ENCODE peak calls at places on chromosomes 2 and 18, in six cellular contexts. U is neural crest cell; G is stimulated activated CD4-positive, alpha-beta T cell treated with anti-CD3 and anti-CD28 coated beads, TNF-alpha, amount 100 ng/mL, for 1 hour; Q is lower leg skin; A is T-helper 17 cell; D is retina. V is an unnamed sample.
A peak's percentile ranks its signal among the peaks of the same experiment; 100 is the strongest.

GRCh38 chr2:105139556-105140236 is 101.8 kb downstream of the MRPS9 start:
- DNase-seq in U (no peak), G (no peak), Q (no peak), A (no peak), D (no peak), V (no peak)

GRCh38 chr2:152486737-152487063 is 151.7 kb downstream of the FMNL2 start:
- DNase-seq in U (no peak), G (no peak), Q (no peak), A (no peak), D (no peak), V (no peak)

GRCh38 chr2:120736202-120736954 is 710 bp downstream of the GLI2 start:
- DNase-seq in U (peak; percentile 24), G (no peak), Q (no peak), A (no peak), D (peak; percentile 76), V (no peak)

GRCh38 chr2:113962692-113963480 is 73.0 kb downstream of the ACTR3 start:
- DNase-seq in U (no peak), G (no peak), Q (no peak), A (no peak), D (no peak), V (no peak)

GRCh38 chr2:23673830-23674679 is 252.9 kb downstream of the ATAD2B start:
- DNase-seq in U (peak; percentile 16), G (no peak), Q (no peak), A (no peak), D (no peak), V (no peak)

GRCh38 chr18:48949051-48949605 is 1.6 kb downstream of the SMAD7 start:
- DNase-seq in U (no peak), G (no peak), Q (no peak), A (peak; percentile 42), D (peak; percentile 75), V (no peak)

GRCh38 chr2:8282858-8283252 is 399.0 kb upstream of the ID2 start:
- DNase-seq in U (no peak), G (no peak), Q (no peak), A (no peak), D (no peak), V (no peak)

GRCh38 chr2:201127570-201127969 is 11.6 kb downstream of the CFLAR start:
- DNase-seq in U (no peak), G (no peak), Q (no peak), A (no peak), D (no peak), V (no peak)

GRCh38 chr2:183542593-183542992 is 418.4 kb downstream of the NUP35 start:
- DNase-seq in U (no peak), G (no peak), Q (no peak), A (no peak), D (no peak), V (no peak)

GRCh38 chr2:188665196-188665595 is 309.0 kb upstream of the COL3A1 start:
- DNase-seq in U (no peak), G (no peak), Q (no peak), A (no peak), D (no peak), V (no peak)

GRCh38 chr18:27109403-27109802 is 75.7 kb downstream of the CHST9 start:
- DNase-seq in U (no peak), G (no peak), Q (no peak), A (no peak), D (peak; percentile 80), V (no peak)

GRCh38 chr2:74142340-74142739 is 5.4 kb downstream of the BOLA3 start:
- DNase-seq in U (no peak), G (no peak), Q (no peak), A (no peak), D (no peak), V (no peak)

GRCh38 chr2:36277146-36277808 is 78.3 kb upstream of the CRIM1 start:
- DNase-seq in U (no peak), G (no peak), Q (no peak), A (no peak), D (no peak), V (peak; percentile 17)

GRCh38 chr2:36360063-36360462 is 4.5 kb downstream of the CRIM1 start:
- DNase-seq in U (no peak), G (no peak), Q (no peak), A (no peak), D (no peak), V (no peak)

GRCh38 chr2:143700865-143701264 is 571.6 kb downstream of the ARHGAP15 start:
- DNase-seq in U (no peak), G (no peak), Q (no peak), A (no peak), D (no peak), V (no peak)

GRCh38 chr2:66301767-66302140 is 133.2 kb upstream of the MEIS1 start:
- DNase-seq in U (no peak), G (no peak), Q (no peak), A (no peak), D (no peak), V (no peak)

GRCh38 chr2:200360364-200360763 is 53.9 kb downstream of the SPATS2L start:
- DNase-seq in U (no peak), G (no peak), Q (no peak), A (no peak), D (no peak), V (no peak)

GRCh38 chr2:97965146-97965545 is 30.6 kb downstream of the TMEM131 start:
- DNase-seq in U (no peak), G (no peak), Q (no peak), A (no peak), D (no peak), V (no peak)

GRCh38 chr2:240435955-240436625 is 627 bp downstream of the GPC1 start:
- DNase-seq in U (no peak), G (no peak), Q (no peak), A (peak; percentile 16), D (peak; percentile 63), V (peak; percentile 55)

GRCh38 chr2:206031162-206031784 is 54.7 kb downstream of the INO80D start:
- DNase-seq in U (no peak), G (no peak), Q (no peak), A (no peak), D (no peak), V (peak; percentile 27)

GRCh38 chr2:196263181-196263747 is 91.9 kb upstream of the STK17B start:
- DNase-seq in U (no peak), G (no peak), Q (peak; percentile 60), A (no peak), D (no peak), V (no peak)

GRCh38 chr2:164439235-164439634 is 182.0 kb downstream of the GRB14 start:
- DNase-seq in U (no peak), G (no peak), Q (no peak), A (no peak), D (no peak), V (no peak)

GRCh38 chr18:41391616-41392610 is 563.1 kb upstream of the PIK3C3 start:
- DNase-seq in U (peak; percentile 51), G (no peak), Q (no peak), A (no peak), D (peak; percentile 81), V (no peak)

V was measured in H54.